ENCODE peak calls at places on chromosomes 4 and X, in five cellular contexts. One of them, this sample, is unnamed.

GRCh38 chr4:8916914-8917305 is 45.3 kb upstream of the HMX1 start:
- DNase-seq in adrenal gland: no peak
- DNase-seq in pancreas: no peak
- DNase-seq in ovary: peak; percentile 4
- DNase-seq in upper lobe of left lung: no peak
- DNase-seq in this sample: no peak

GRCh38 chr4:176964116-176964691 is 171.5 kb upstream of the VEGFC start:
- DNase-seq in adrenal gland: peak; percentile 52
- DNase-seq in pancreas: no peak
- DNase-seq in ovary: no peak
- DNase-seq in upper lobe of left lung: no peak
- DNase-seq in this sample: peak; percentile 49

GRCh38 chr4:10593130-10593529 is 91.4 kb downstream of the CLNK start:
- DNase-seq in adrenal gland: no peak
- DNase-seq in pancreas: no peak
- DNase-seq in ovary: no peak
- DNase-seq in upper lobe of left lung: no peak
- DNase-seq in this sample: no peak

GRCh38 chrX:25072247-25072646 is 56.5 kb upstream of the ARX start:
- DNase-seq in adrenal gland: no peak
- DNase-seq in pancreas: no peak
- DNase-seq in ovary: no peak
- DNase-seq in upper lobe of left lung: no peak
- DNase-seq in this sample: no peak

GRCh38 chrX:54435121-54435520 is 5.1 kb upstream of the TSR2 start:
- DNase-seq in adrenal gland: no peak
- DNase-seq in pancreas: no peak
- DNase-seq in ovary: no peak
- DNase-seq in upper lobe of left lung: no peak
- DNase-seq in this sample: no peak

GRCh38 chr4:11497212-11497806 is 68.6 kb upstream of the HS3ST1 start:
- DNase-seq in adrenal gland: no peak
- DNase-seq in pancreas: no peak
- DNase-seq in ovary: no peak
- DNase-seq in upper lobe of left lung: no peak
- DNase-seq in this sample: no peak

GRCh38 chr4:122798101-122798500 is 28.5 kb upstream of the FGF2 start:
- DNase-seq in adrenal gland: peak; percentile 78
- DNase-seq in pancreas: no peak
- DNase-seq in ovary: peak; percentile 48
- DNase-seq in upper lobe of left lung: no peak
- DNase-seq in this sample: peak; percentile 92

GRCh38 chr4:168769416-168769815 is 240.6 kb downstream of the CBR4 start:
- DNase-seq in adrenal gland: no peak
- DNase-seq in pancreas: no peak
- DNase-seq in ovary: no peak
- DNase-seq in upper lobe of left lung: no peak
- DNase-seq in this sample: no peak

GRCh38 chr4:23368081-23368697 is 521.7 kb downstream of the PPARGC1A start:
- DNase-seq in adrenal gland: peak; percentile 60
- DNase-seq in pancreas: no peak
- DNase-seq in ovary: no peak
- DNase-seq in upper lobe of left lung: no peak
- DNase-seq in this sample: peak; percentile 7

GRCh38 chrX:39613508-39613921 is 484.2 kb downstream of the BCOR start:
- DNase-seq in adrenal gland: peak; percentile 63
- DNase-seq in pancreas: peak; percentile 63
- DNase-seq in ovary: peak; percentile 57
- DNase-seq in upper lobe of left lung: peak; percentile 72
- DNase-seq in this sample: peak; percentile 80

GRCh38 chr4:21864686-21865085 is 83.9 kb downstream of the KCNIP4 start:
- DNase-seq in adrenal gland: no peak
- DNase-seq in pancreas: no peak
- DNase-seq in ovary: no peak
- DNase-seq in upper lobe of left lung: no peak
- DNase-seq in this sample: no peak

GRCh38 chr4:147749811-147750321 is 18.0 kb downstream of the ARHGAP10 start:
- DNase-seq in adrenal gland: no peak
- DNase-seq in pancreas: no peak
- DNase-seq in ovary: no peak
- DNase-seq in upper lobe of left lung: no peak
- DNase-seq in this sample: peak; percentile 98

GRCh38 chrX:675279-675886 is 44.8 kb downstream of the SHOX start:
- DNase-seq in adrenal gland: no peak
- DNase-seq in pancreas: no peak
- DNase-seq in ovary: no peak
- DNase-seq in upper lobe of left lung: no peak
- DNase-seq in this sample: no peak
- H3K9me3 ChIP-seq in adrenal gland: no peaks in the 10 kb centered on the region
- H3K9me3 ChIP-seq in pancreas: no peaks in the 10 kb centered on the region
- H3K9me3 ChIP-seq in ovary: no peaks in the 10 kb centered on the region
- H3K9me3 ChIP-seq in upper lobe of left lung: no peaks in the 10 kb centered on the region
- H3K9me3 ChIP-seq in this sample: no peaks in the 10 kb centered on the region

GRCh38 chr4:61763682-61764081 is 563.6 kb downstream of the ADGRL3 start:
- DNase-seq in adrenal gland: no peak
- DNase-seq in pancreas: no peak
- DNase-seq in ovary: no peak
- DNase-seq in upper lobe of left lung: no peak
- DNase-seq in this sample: no peak
- H3K9me3 ChIP-seq in adrenal gland: no peaks in the 10 kb centered on the region
- H3K9me3 ChIP-seq in pancreas: no peaks in the 10 kb centered on the region
- H3K9me3 ChIP-seq in ovary: no peaks in the 10 kb centered on the region
- H3K9me3 ChIP-seq in upper lobe of left lung: no peaks in the 10 kb centered on the region
- H3K9me3 ChIP-seq in this sample: no peaks in the 10 kb centered on the region

DNA sequence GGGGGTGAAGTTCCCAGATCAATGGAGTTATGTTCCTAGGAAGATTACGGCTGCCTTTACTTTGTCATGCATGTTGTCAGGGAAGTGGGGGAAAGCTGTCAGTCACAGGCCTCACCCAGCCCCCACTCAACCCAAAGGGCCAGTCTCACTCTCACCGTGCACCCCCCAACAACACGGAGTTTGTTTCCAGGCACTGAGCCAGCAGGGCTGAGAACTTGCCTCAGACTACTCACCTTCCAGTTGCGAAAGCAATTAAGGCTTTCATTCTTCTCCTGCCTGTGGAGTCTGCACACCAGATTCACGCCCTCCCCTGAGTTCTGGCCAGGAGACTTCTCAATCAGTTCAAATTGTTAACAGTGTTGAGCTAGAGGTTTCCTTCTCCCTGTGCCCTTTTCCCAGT is 114.3 kb downstream of the SH3BGRL start:
- DNase-seq in adrenal gland: no peak
- DNase-seq in pancreas: no peak
- DNase-seq in ovary: no peak
- DNase-seq in upper lobe of left lung: no peak
- DNase-seq in this sample: no peak
- H3K9me3 ChIP-seq in adrenal gland: no peaks in the 10 kb centered on the region
- H3K9me3 ChIP-seq in pancreas: no peaks in the 10 kb centered on the region
- H3K9me3 ChIP-seq in ovary: no peaks in the 10 kb centered on the region
- H3K9me3 ChIP-seq in upper lobe of left lung: no peaks in the 10 kb centered on the region
- H3K9me3 ChIP-seq in this sample: no peaks in the 10 kb centered on the region

GRCh38 chr4:176995-177394 is 52.7 kb downstream of the ZNF718 start:
- DNase-seq in adrenal gland: no peak
- DNase-seq in pancreas: no peak
- DNase-seq in ovary: no peak
- DNase-seq in upper lobe of left lung: no peak
- DNase-seq in this sample: no peak

GRCh38 chr4:173666-174314 is 49.5 kb downstream of the ZNF718 start:
- DNase-seq in adrenal gland: no peak
- DNase-seq in pancreas: no peak
- DNase-seq in ovary: no peak
- DNase-seq in upper lobe of left lung: no peak
- DNase-seq in this sample: no peak

DNA sequence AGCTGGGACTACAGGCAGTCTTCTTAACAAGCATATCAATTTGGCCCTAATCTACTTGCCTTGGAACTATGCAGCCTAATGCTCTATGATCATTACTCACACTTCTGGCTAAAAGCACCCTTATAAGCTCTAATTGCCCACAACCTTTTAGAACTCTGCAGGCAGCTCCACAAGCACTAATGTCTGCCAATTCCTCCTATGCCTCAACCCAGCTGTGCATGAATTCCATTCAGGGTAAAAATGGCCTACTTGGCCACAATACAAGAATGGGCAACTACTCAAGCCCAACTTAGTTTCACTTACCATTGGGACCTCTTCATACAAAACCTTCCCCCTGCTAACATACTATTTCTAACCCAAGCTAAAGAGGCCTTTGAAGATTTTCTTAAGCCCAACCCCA is 51.7 kb downstream of the ZNF718 start:
- DNase-seq in adrenal gland: no peak
- DNase-seq in pancreas: no peak
- DNase-seq in ovary: no peak
- DNase-seq in upper lobe of left lung: no peak
- DNase-seq in this sample: no peak
- H3K9me3 ChIP-seq in adrenal gland: peaks cover 9% of the 10 kb centered on the region
- H3K9me3 ChIP-seq in pancreas: no peaks in the 10 kb centered on the region
- H3K9me3 ChIP-seq in ovary: no peaks in the 10 kb centered on the region
- H3K9me3 ChIP-seq in upper lobe of left lung: peaks cover 96% of the 10 kb centered on the region
- H3K9me3 ChIP-seq in this sample: peaks cover 8% of the 10 kb centered on the region

GRCh38 chr4:153683763-153684181 is 308 bp upstream of the TLR2 start:
- DNase-seq in adrenal gland: no peak
- DNase-seq in pancreas: no peak
- DNase-seq in ovary: no peak
- DNase-seq in upper lobe of left lung: no peak
- DNase-seq in this sample: no peak
- H3K9me3 ChIP-seq in adrenal gland: no peaks in the 10 kb centered on the region
- H3K9me3 ChIP-seq in pancreas: no peaks in the 10 kb centered on the region
- H3K9me3 ChIP-seq in ovary: no peaks in the 10 kb centered on the region
- H3K9me3 ChIP-seq in upper lobe of left lung: peaks cover 15% of the 10 kb centered on the region
- H3K9me3 ChIP-seq in this sample: peaks cover 2% of the 10 kb centered on the region

GRCh38 chr4:478373-478772 is 20.6 kb downstream of the ZNF721 start:
- DNase-seq in adrenal gland: no peak
- DNase-seq in pancreas: no peak
- DNase-seq in ovary: no peak
- DNase-seq in upper lobe of left lung: no peak
- DNase-seq in this sample: no peak
- H3K9me3 ChIP-seq in adrenal gland: no peaks in the 10 kb centered on the region
- H3K9me3 ChIP-seq in pancreas: no peaks in the 10 kb centered on the region
- H3K9me3 ChIP-seq in ovary: no peaks in the 10 kb centered on the region
- H3K9me3 ChIP-seq in upper lobe of left lung: peaks cover 7% of the 10 kb centered on the region
- H3K9me3 ChIP-seq in this sample: no peaks in the 10 kb centered on the region